ENCODE peak calls at places on chromosome 18, in five cellular contexts. Q is activated T-helper 1 cell treated with Interleukin-2 at 50 U/mL for 16 hours, F is pancreas, I is left colon, Y is amygdala. U is an unnamed sample.
A peak's percentile ranks its signal among the peaks of the same experiment; 100 is the strongest.

GRCh38 chr18:23968638-23969037 is 45.9 kb upstream of the TTC39C start:
- DNase-seq in Y (no peak), F (no peak), Q (no peak), I (no peak), U (no peak)

GRCh38 chr18:41613210-41613609 is 341.8 kb upstream of the PIK3C3 start:
- DNase-seq in F (no peak), Q (no peak), I (no peak), Y (no peak), U (no peak)

GRCh38 chr18:35282353-35282752 is 7.7 kb downstream of the ZSCAN30 start:
- DNase-seq in F (no peak), Y (no peak), I (no peak), Q (no peak), U (no peak)

GRCh38 chr18:12744103-12744502 is 41.3 kb downstream of the PSMG2 start:
- DNase-seq in Q (no peak), F (no peak), I (no peak), Y (no peak), U (no peak)

GRCh38 chr18:55494441-55494840 is 93.6 kb downstream of the TCF4 start:
- DNase-seq in I (no peak), Y (no peak), Q (no peak), F (no peak), U (no peak)

GRCh38 chr18:48743046-48743445 is 204.2 kb downstream of the CTIF start:
- DNase-seq in Q (no peak), F (no peak), I (no peak), Y (no peak), U (no peak)

GRCh38 chr18:63097198-63097597 is 222.4 kb downstream of the BCL2 start:
- DNase-seq in F (no peak), Q (no peak), I (no peak), Y (no peak), U (no peak)

GRCh38 chr18:45689386-45689785 is 34.6 kb upstream of the SLC14A1 start:
- DNase-seq in F (no peak), Y (no peak), Q (no peak), I (no peak), U (no peak)

GRCh38 chr18:48947102-48947501 is 3.7 kb downstream of the SMAD7 start:
- DNase-seq in Q (no peak), I (no peak), Y (no peak), F (no peak), U (no peak)

GRCh38 chr18:22667616-22668422 is 250.1 kb upstream of the CTAGE1 start:
- DNase-seq in Y (no peak), F (no peak), I (no peak), Q (no peak), U (no peak)

GRCh38 chr18:31661965-31662364 is 22.4 kb downstream of the B4GALT6 start:
- DNase-seq in Y (no peak), Q (no peak), I (no peak), F (no peak), U (no peak)

GRCh38 chr18:22106536-22107292 is 62.7 kb upstream of the GATA6 start:
- DNase-seq in Y (no peak), Q (no peak), F (peak; percentile 47), I (no peak), U (no peak)